ENCODE peak calls at places on chromosomes 6 and 20, in eight cellular contexts. T, V, L, K, D, Z, G and P are unnamed samples.

GRCh38 chr20:32358632-32358882 is 426 bp downstream of the ASXL1 start:
- DNase-seq in K (no peak), V (no peak), L (no peak), D (no peak), Z (no peak), T (no peak), G (no peak), P (no peak)

GRCh38 chr20:9839626-9840025 is 750 bp upstream of the PAK5 start:
- DNase-seq in G (no peak), K (no peak), T (no peak), D (no peak), L (no peak), V (peak), Z (no peak), P (no peak)

GRCh38 chr6:133286765-133287164 is 45.6 kb downstream of the EYA4 start:
- DNase-seq in D (peak), G (peak), L (no peak), T (no peak), V (no peak), K (peak), Z (no peak), P (peak)

GRCh38 chr20:63553251-63553932 is 567 bp upstream of the FNDC11 start:
- DNase-seq in D (peak), V (peak), Z (peak), K (peak), G (peak), T (peak), L (peak), P (peak)

GRCh38 chr6:33747823-33748222 is 1.1 kb upstream of the IP6K3 start:
- DNase-seq in K (no peak), G (no peak), T (no peak), Z (no peak), D (no peak), V (no peak), L (no peak), P (no peak)

GRCh38 chr6:130843575-130844320 is 16.5 kb downstream of the SMLR1 start:
- DNase-seq in Z (no peak), G (no peak), K (peak), L (no peak), T (no peak), D (peak), V (no peak), P (no peak)

GRCh38 chr6:2876210-2877056 is 26.7 kb downstream of the SERPINB9 start:
- DNase-seq in T (peak), Z (peak), D (peak), K (peak), V (no peak), G (peak), L (peak), P (peak)

GRCh38 chr6:3414704-3415453 is 42.0 kb downstream of the SLC22A23 start:
- DNase-seq in D (no peak), L (no peak), K (peak), T (no peak), V (no peak), G (no peak), Z (peak), P (no peak)

GRCh38 chr20:32285621-32286334 is 8.3 kb downstream of the KIF3B start:
- DNase-seq in Z (peak), D (peak), V (no peak), K (peak), L (no peak), T (no peak), G (no peak), P (no peak)

GRCh38 chr6:142943746-142944125 is 1.2 kb downstream of the HIVEP2 start:
- DNase-seq in T (peak), L (no peak), G (peak), V (peak), Z (peak), K (peak), D (peak), P (peak)

GRCh38 chr6:135540207-135540877 is 42.8 kb upstream of the AHI1 start:
- DNase-seq in D (no peak), T (no peak), V (peak), Z (peak), G (no peak), K (peak), L (no peak), P (peak)

GRCh38 chr20:40279390-40279789 is 409.6 kb downstream of the MAFB start:
- DNase-seq in T (no peak), L (no peak), D (no peak), V (no peak), K (peak), Z (no peak), G (no peak), P (no peak)

GRCh38 chr6:56169366-56169765 is 78.0 kb downstream of the COL21A1 start:
- DNase-seq in V (no peak), L (no peak), K (no peak), Z (no peak), D (no peak), G (no peak), T (no peak), P (no peak)

GRCh38 chr20:61590236-61590635 is 338.2 kb downstream of the CDH4 start:
- DNase-seq in K (no peak), Z (no peak), D (no peak), L (peak), V (no peak), T (no peak), G (no peak), P (no peak)

GRCh38 chr6:83221886-83222479 is 28.8 kb downstream of the RWDD2A start:
- DNase-seq in L (no peak), V (no peak), D (peak), Z (no peak), K (peak), T (no peak), G (no peak), P (no peak)

GRCh38 chr6:2158596-2159271 is 86.7 kb downstream of the GMDS start:
- DNase-seq in Z (peak), T (peak), V (no peak), L (no peak), G (peak), K (peak), D (peak), P (no peak)

GRCh38 chr6:148497717-148498116 is 155.1 kb downstream of the SASH1 start:
- DNase-seq in G (no peak), D (no peak), K (no peak), T (no peak), L (no peak), V (no peak), Z (no peak), P (no peak)

GRCh38 chr6:30617565-30618269 is at the start of gene MRPS18B:
- DNase-seq in L (peak), Z (peak), K (peak), D (peak), T (peak), G (peak), V (peak), P (peak)

GRCh38 chr6:79574636-79575035 is 37.4 kb upstream of the LCA5 start:
- DNase-seq in G (no peak), T (no peak), K (peak), D (no peak), V (no peak), L (no peak), Z (no peak), P (peak)

GRCh38 chr6:35096129-35096852 is 44.8 kb downstream of the TCP11 start:
- DNase-seq in L (no peak), Z (no peak), G (no peak), V (no peak), D (no peak), K (peak), T (no peak), P (no peak)

GRCh38 chr20:14384411-14384810 is 47.0 kb upstream of the FLRT3 start:
- DNase-seq in V (no peak), T (no peak), G (no peak), L (no peak), K (peak), Z (no peak), D (no peak), P (no peak)

GRCh38 chr6:381742-382461 is 9.7 kb upstream of the IRF4 start:
- DNase-seq in G (no peak), L (no peak), D (no peak), V (no peak), T (no peak), Z (no peak), K (no peak), P (no peak)

GRCh38 chr6:148972481-148972880 is 225.7 kb downstream of the UST start:
- DNase-seq in T (peak), L (no peak), D (peak), Z (peak), G (peak), K (no peak), V (peak), P (peak)

GRCh38 chr20:25050501-25051350 is 7.2 kb downstream of the ACSS1 start:
- DNase-seq in L (no peak), K (no peak), V (no peak), D (no peak), T (no peak), Z (no peak), G (no peak), P (no peak)

GRCh38 chr6:67352717-67353116 is 1282.4 kb upstream of the ADGRB3 start:
- DNase-seq in D (no peak), G (no peak), Z (no peak), L (no peak), K (no peak), T (no peak), V (no peak), P (no peak)

GRCh38 chr20:54335299-54335698 is 127.4 kb downstream of the PFDN4 start:
- DNase-seq in L (no peak), D (no peak), T (no peak), V (no peak), G (no peak), Z (no peak), K (no peak), P (no peak)

GRCh38 chr6:155694429-155694795 is 238.8 kb upstream of the NOX3 start:
- DNase-seq in L (no peak), T (no peak), V (no peak), D (no peak), Z (no peak), G (no peak), K (no peak), P (no peak)

GRCh38 chr20:63135411-63135810 is 80.5 kb downstream of the YTHDF1 start:
- DNase-seq in T (no peak), L (peak), Z (peak), V (no peak), G (no peak), D (peak), K (no peak), P (no peak)

GRCh38 chr6:146857180-146857959 is 258.6 kb downstream of the ADGB start:
- DNase-seq in V (peak), K (peak), T (peak), L (peak), Z (peak), D (peak), G (peak), P (peak)

GRCh38 chr6:170542031-170542719 is 10.9 kb downstream of the PSMB1 start:
- DNase-seq in L (no peak), V (no peak), T (no peak), D (no peak), G (no peak), K (peak), Z (no peak), P (no peak)

GRCh38 chr6:15330174-15330934 is 84.5 kb downstream of the JARID2 start:
- DNase-seq in V (no peak), Z (peak), G (no peak), T (no peak), L (no peak), K (peak), D (no peak), P (no peak)

GRCh38 chr6:6227896-6228295 is 92.6 kb downstream of the F13A1 start:
- DNase-seq in Z (no peak), L (no peak), T (no peak), K (no peak), V (no peak), G (no peak), D (no peak), P (no peak)

GRCh38 chr20:40961176-40961575 is 67.4 kb upstream of the TOP1 start:
- DNase-seq in V (no peak), G (no peak), K (no peak), L (no peak), Z (no peak), T (no peak), D (no peak), P (no peak)

GRCh38 chr6:140623498-140623897 is 1249.0 kb upstream of the CITED2 start:
- DNase-seq in T (no peak), Z (no peak), L (no peak), K (peak), V (no peak), G (no peak), D (no peak), P (no peak)

GRCh38 chr6:102223942-102224341 is 830.4 kb downstream of the GRIK2 start:
- DNase-seq in T (no peak), K (no peak), D (no peak), V (no peak), G (no peak), L (no peak), Z (no peak), P (no peak)

GRCh38 chr20:10558635-10559187 is 115.1 kb downstream of the JAG1 start:
- DNase-seq in D (no peak), K (peak), V (no peak), L (no peak), G (no peak), Z (peak), T (no peak), P (no peak)

GRCh38 chr20:34110025-34111013 is 1.7 kb downstream of the EIF2S2 start:
- DNase-seq in T (no peak), G (no peak), K (peak), Z (no peak), V (no peak), D (peak), L (no peak), P (no peak)
- TF ChIP-seq CTCF in T (no peak), G (no peak), K (no peak), Z (no peak), V (no peak), D (peak), L (no peak), P (no peak)

GRCh38 chr6:129432738-129433137 is 277.2 kb downstream of the ARHGAP18 start:
- DNase-seq in Z (no peak), V (no peak), D (no peak), T (no peak), L (no peak), G (no peak), K (peak), P (no peak)
- TF ChIP-seq CTCF in Z (no peak), V (no peak), D (peak), T (peak), L (peak), G (no peak), K (peak), P (peak)

GRCh38 chr6:112190164-112190563 is 64.2 kb downstream of the LAMA4 start:
- DNase-seq in T (no peak), Z (no peak), G (no peak), L (no peak), V (no peak), D (no peak), K (no peak), P (no peak)
- TF ChIP-seq CTCF in T (no peak), Z (no peak), G (no peak), L (no peak), V (no peak), D (no peak), K (no peak), P (no peak)

DNA sequence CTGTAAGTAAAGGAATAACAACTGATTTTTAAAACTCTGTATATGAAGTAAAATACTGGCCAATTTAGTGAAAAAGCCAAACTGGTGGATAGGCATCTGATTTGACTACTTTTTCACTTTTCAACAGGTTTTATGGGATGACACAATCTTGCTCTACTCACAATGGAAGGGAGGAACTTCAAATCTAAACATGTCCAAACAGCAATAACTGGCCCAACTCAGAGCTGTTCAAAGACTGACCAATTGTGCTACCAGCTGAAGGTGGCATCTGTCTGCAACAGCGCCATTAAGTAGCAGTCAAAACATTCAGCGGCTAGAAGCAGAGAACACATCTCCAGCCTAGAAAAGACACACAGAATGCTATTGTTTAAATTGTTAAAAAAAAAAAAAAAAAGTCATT is 44.6 kb downstream of the SESN1 start:
- DNase-seq in K (no peak), T (no peak), L (no peak), V (peak), G (no peak), Z (no peak), D (no peak), P (no peak)
- TF ChIP-seq CTCF in K (no peak), T (no peak), L (no peak), V (no peak), G (no peak), Z (no peak), D (no peak), P (no peak)

GRCh38 chr6:157669747-157670216 is 153.3 kb upstream of the SNX9 start:
- DNase-seq in L (peak), G (no peak), V (peak), Z (peak), T (peak), D (no peak), K (peak), P (peak)
- TF ChIP-seq CTCF in L (peak), G (no peak), V (peak), Z (no peak), T (no peak), D (no peak), K (peak), P (no peak)

GRCh38 chr6:36873612-36874011 is 991 bp downstream of the PPIL1 start:
- DNase-seq in K (no peak), L (no peak), D (peak), T (no peak), G (no peak), Z (peak), V (no peak), P (peak)
- TF ChIP-seq CTCF in K (no peak), L (no peak), D (peak), T (no peak), G (no peak), Z (peak), V (no peak), P (no peak)

GRCh38 chr20:51551186-51551585 is 8.7 kb upstream of the NFATC2 start:
- DNase-seq in T (no peak), K (no peak), V (no peak), G (no peak), L (no peak), Z (no peak), D (no peak), P (no peak)
- TF ChIP-seq CTCF in T (no peak), K (no peak), V (no peak), G (no peak), L (no peak), Z (no peak), D (no peak), P (no peak)

GRCh38 chr6:53107091-53107490 is 41.5 kb downstream of the GCM1 start:
- DNase-seq in L (no peak), G (no peak), K (peak), V (no peak), T (no peak), Z (no peak), D (no peak), P (peak)

GRCh38 chr6:53100561-53100960 is 35.4 kb downstream of the FBXO9 start:
- DNase-seq in L (no peak), D (no peak), K (peak), V (no peak), T (no peak), Z (no peak), G (no peak), P (no peak)

GRCh38 chr6:53104916-53105315 is 39.7 kb downstream of the FBXO9 start:
- DNase-seq in G (no peak), K (no peak), D (no peak), V (no peak), T (no peak), Z (no peak), L (no peak), P (no peak)

GRCh38 chr6:53101006-53101405 is 35.8 kb downstream of the FBXO9 start:
- DNase-seq in V (no peak), G (no peak), T (no peak), L (no peak), K (no peak), D (no peak), Z (no peak), P (no peak)

GRCh38 chr6:53103993-53104675 is 38.9 kb downstream of the FBXO9 start:
- DNase-seq in V (no peak), T (no peak), G (no peak), L (no peak), K (no peak), D (peak), Z (no peak), P (no peak)
- TF ChIP-seq CTCF in V (peak), T (no peak), G (no peak), L (no peak), K (no peak), D (peak), Z (peak), P (no peak)